ENCODE peak calls at places on chromosome 5, in four cellular contexts. B is foreskin fibroblast, Q is Right ventricle myocardium inferior, C is H54. F is an unnamed sample.

GRCh38 chr5:149301744-149302380 is 30.2 kb downstream of the AFAP1L1 start:
- DNase-seq in B (no peak), Q (no peak), C (no peak), F (no peak)

GRCh38 chr5:179254638-179255271 is 90.5 kb downstream of the ADAMTS2 start:
- DNase-seq in B (no peak), Q (no peak), C (no peak), F (no peak)

GRCh38 chr5:154779105-154779504 is 23.9 kb downstream of the LARP1 start:
- DNase-seq in B (peak; percentile 87), Q (no peak), C (peak; percentile 64), F (no peak)

GRCh38 chr5:150412319-150413175 is at the start of gene CD74:
- DNase-seq in B (no peak), Q (peak; percentile 89), C (no peak), F (peak; percentile 87)

GRCh38 chr5:75551471-75551870 is 39.8 kb downstream of the POLK start:
- DNase-seq in B (peak; percentile 31), Q (no peak), C (no peak), F (no peak)

GRCh38 chr5:176743136-176743827 is 67.1 kb upstream of the UNC5A start:
- DNase-seq in B (no peak), Q (no peak), C (no peak), F (no peak)

GRCh38 chr5:135310328-135310989 is 88.6 kb downstream of the MACROH2A1 start:
- DNase-seq in B (peak; percentile 65), Q (no peak), C (no peak), F (no peak)

GRCh38 chr5:82644229-82644628 is 366.1 kb upstream of the RPS23 start:
- DNase-seq in B (no peak), Q (no peak), C (no peak), F (no peak)

GRCh38 chr5:74196233-74196632 is 444.3 kb downstream of the ENC1 start:
- DNase-seq in B (no peak), Q (no peak), C (no peak), F (no peak)

GRCh38 chr5:105961572-105961971 is 1709.2 kb downstream of the EFNA5 start:
- DNase-seq in B (no peak), Q (no peak), C (no peak), F (no peak)

GRCh38 chr5:167555771-167556170 is 735.7 kb upstream of the WWC1 start:
- DNase-seq in B (no peak), Q (no peak), C (no peak), F (no peak)

GRCh38 chr5:142644127-142644526 is 41.8 kb downstream of the FGF1 start:
- DNase-seq in B (no peak), Q (no peak), C (no peak), F (no peak)

GRCh38 chr5:17426104-17426739 is 71.8 kb upstream of the TAF11L2 start:
- DNase-seq in B (no peak), Q (no peak), C (no peak), F (no peak)

GRCh38 chr5:32538031-32538547 is 47.3 kb upstream of the SUB1 start:
- DNase-seq in B (no peak), Q (peak; percentile 82), C (no peak), F (peak; percentile 70)

GRCh38 chr5:172788771-172789686 is 18.0 kb upstream of the DUSP1 start:
- DNase-seq in B (peak; percentile 25), Q (peak; percentile 81), C (no peak), F (peak; percentile 70)

GRCh38 chr5:169914766-169915165 is 65.5 kb downstream of the INSYN2B start:
- DNase-seq in B (peak; percentile 64), Q (peak; percentile 77), C (no peak), F (peak; percentile 72)

GRCh38 chr5:9316041-9316440 is 229.8 kb downstream of the SEMA5A start:
- DNase-seq in B (no peak), Q (no peak), C (no peak), F (no peak)

GRCh38 chr5:112308608-112309007 is 110.5 kb downstream of the EPB41L4A start:
- DNase-seq in B (no peak), Q (no peak), C (no peak), F (no peak)

GRCh38 chr5:150000990-150001659 is 586 bp downstream of the HMGXB3 start:
- DNase-seq in B (peak; percentile 60), Q (peak; percentile 84), C (no peak), F (peak; percentile 73)

GRCh38 chr5:98749046-98749445 is 24.4 kb upstream of the RGMB start:
- DNase-seq in B (no peak), Q (no peak), C (no peak), F (no peak)

GRCh38 chr5:154523704-154524103 is 45.7 kb upstream of the HAND1 start:
- DNase-seq in B (no peak), Q (no peak), C (no peak), F (no peak)

GRCh38 chr5:160369990-160370712 is at the start of gene C1QTNF2:
- DNase-seq in B (peak; percentile 67), Q (peak; percentile 79), C (peak; percentile 57), F (peak; percentile 76)

GRCh38 chr5:146529984-146530383 is 14.0 kb upstream of the GPR151 start:
- DNase-seq in B (no peak), Q (no peak), C (no peak), F (no peak)

GRCh38 chr5:36344900-36345299 is 43.2 kb upstream of the RANBP3L start:
- DNase-seq in B (no peak), Q (no peak), C (no peak), F (no peak)

GRCh38 chr5:4640793-4641192 is 499.3 kb upstream of the ADAMTS16 start:
- DNase-seq in B (no peak), Q (no peak), C (peak; percentile 20), F (no peak)